ENCODE peak calls at places on chromosomes 1 and 21, in five cellular contexts. R is stomach, U is mucosa of descending colon, H is PC-9, K is endodermal cell. G is an unnamed sample.

GRCh38 chr1:214574598-214575411 is 23.4 kb upstream of the PTPN14 start:
- DNase-seq in H (peak; percentile 90), K (peak; percentile 2), U (no peak), R (no peak), G (no peak)

GRCh38 chr1:166088572-166088955 is 78.2 kb downstream of the FAM78B start:
- DNase-seq in U (no peak), H (no peak), R (no peak), K (no peak), G (no peak)

GRCh38 chr21:35179990-35180557 is 131.0 kb upstream of the RUNX1 start:
- DNase-seq in K (no peak), H (peak; percentile 63), U (no peak), R (no peak), G (no peak)

GRCh38 chr1:206693029-206693428 is 8.3 kb downstream of the MAPKAPK2 start:
- DNase-seq in K (no peak), R (peak; percentile 61), H (no peak), U (peak; percentile 51), G (no peak)

GRCh38 chr1:53277326-53277725 is 39.0 kb upstream of the MAGOH start:
- DNase-seq in R (no peak), U (no peak), K (no peak), H (no peak), G (no peak)

GRCh38 chr1:6783221-6783620 is 2.0 kb upstream of the CAMTA1 start:
- DNase-seq in H (no peak), R (no peak), K (no peak), U (no peak), G (no peak)

GRCh38 chr1:203274603-203275381 is 30.5 kb upstream of the BTG2 start:
- DNase-seq in H (no peak), K (peak; percentile 44), R (no peak), U (no peak), G (peak; percentile 28)

GRCh38 chr1:154839691-154840090 is 30.4 kb downstream of the KCNN3 start:
- DNase-seq in U (no peak), K (peak; percentile 74), R (no peak), H (no peak), G (no peak)

DNA sequence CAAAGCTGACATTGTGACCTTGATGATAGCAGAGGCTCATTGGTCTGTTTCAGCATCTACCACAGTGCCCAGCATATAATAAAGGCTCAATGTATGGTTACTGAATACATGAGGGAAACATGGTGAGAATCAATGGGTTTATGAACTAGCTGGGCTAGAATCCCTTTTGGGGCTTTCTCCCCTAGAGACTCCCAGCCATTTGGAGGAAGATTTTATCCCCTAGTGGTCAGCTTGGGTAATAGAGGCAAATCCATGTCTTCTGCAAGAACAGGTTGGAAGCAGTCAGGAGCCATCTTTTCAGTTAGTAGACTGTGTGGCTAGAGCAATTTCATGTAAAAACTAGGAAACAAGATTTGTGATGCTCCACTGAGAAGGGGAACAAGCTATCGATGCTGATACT is 15.8 kb upstream of the REG4 start:
- DNase-seq in H (no peak), K (no peak), U (no peak), R (no peak), G (no peak)
- TF ChIP-seq CTCF in H (peak; percentile 57), K (peak; percentile 78), U (no peak), R (no peak), G (peak; percentile 21)

DNA sequence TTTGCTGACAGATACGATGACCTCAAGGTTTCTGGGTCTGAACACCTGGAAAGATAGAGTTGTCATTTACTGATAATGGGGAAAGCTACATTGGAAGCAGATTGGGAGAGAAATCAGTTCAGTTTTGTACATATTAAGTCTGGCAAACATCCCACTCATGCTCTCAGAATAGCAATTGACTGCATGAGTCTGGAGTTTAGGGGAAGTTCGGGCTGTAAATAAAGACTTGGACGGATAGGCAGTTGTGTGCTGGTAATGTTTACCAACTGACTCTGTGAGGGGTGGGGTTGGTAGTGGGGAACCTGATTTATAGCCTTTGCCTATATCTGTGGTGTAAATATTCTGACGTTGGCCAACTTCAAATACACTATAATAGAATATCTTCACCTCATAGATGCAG is 4.0 kb downstream of the H6PD start:
- DNase-seq in K (no peak), R (no peak), U (no peak), H (no peak), G (peak; percentile 35)
- H3K4me1 ChIP-seq in K (peaks cover 7% of the 10 kb centered on the region), R (peaks cover 91% of the 10 kb centered on the region), U (peaks cover 37% of the 10 kb centered on the region), H (no peaks in the 10 kb centered on the region), G (peaks cover 4% of the 10 kb centered on the region)

DNA sequence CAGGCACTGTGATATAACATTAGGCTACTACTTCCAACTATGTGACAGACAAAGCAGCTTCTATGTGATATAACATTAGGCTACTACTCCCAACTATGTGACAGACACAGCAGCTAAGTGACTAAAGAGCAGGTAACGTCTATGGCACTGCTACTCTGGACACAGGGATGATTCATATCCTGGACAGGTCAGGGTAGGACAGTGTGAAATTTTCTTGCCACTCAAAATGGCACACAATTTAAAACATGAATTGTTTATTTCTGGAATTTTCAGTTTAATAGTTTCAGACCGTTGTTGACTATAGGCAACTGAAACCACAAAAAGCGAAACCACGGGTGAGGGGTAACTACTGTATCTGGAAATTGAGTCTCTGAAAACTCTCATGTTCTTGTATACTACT is 5.1 kb downstream of the DTL start:
- DNase-seq in K (no peak), H (no peak), R (no peak), U (no peak), G (no peak)
- H3K4me3 ChIP-seq in K (no peak overlapping the region), H (no peak overlapping the region), R (no peak overlapping the region), U (no peak overlapping the region), G (no peak overlapping the region)

GRCh38 chr1:229420224-229420623 is 13.7 kb downstream of the ACTA1 start:
- DNase-seq in R (no peak), H (no peak), K (no peak), U (no peak), G (no peak)

GRCh38 chr1:229425564-229426159 is 8.2 kb downstream of the ACTA1 start:
- DNase-seq in H (no peak), R (no peak), U (no peak), K (no peak), G (no peak)

DNA sequence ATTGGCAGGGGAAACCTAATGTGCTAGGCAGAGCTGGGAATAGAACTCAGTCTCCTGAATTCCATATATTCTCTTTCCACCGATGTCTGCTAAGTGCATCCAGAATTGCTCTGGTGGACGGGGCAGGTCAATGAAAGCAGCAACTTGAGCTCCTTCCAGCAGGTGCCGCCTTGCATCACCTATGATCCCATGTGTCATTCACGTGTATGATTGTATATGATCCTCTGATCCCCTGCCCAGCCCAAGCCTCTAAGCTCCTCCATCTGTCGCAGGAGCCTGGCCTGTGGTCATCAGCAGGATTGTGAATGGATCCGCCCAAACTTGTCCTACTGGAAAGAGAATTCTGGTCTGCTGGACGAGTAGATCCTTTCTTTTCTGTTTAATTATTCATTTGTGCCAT is 13.1 kb downstream of the ACTA1 start:
- DNase-seq in R (no peak), U (no peak), H (no peak), K (peak; percentile 49), G (no peak)
- TF ChIP-seq CTCF in R (no peak), U (no peak), H (no peak), K (peak; percentile 34), G (no peak)

DNA sequence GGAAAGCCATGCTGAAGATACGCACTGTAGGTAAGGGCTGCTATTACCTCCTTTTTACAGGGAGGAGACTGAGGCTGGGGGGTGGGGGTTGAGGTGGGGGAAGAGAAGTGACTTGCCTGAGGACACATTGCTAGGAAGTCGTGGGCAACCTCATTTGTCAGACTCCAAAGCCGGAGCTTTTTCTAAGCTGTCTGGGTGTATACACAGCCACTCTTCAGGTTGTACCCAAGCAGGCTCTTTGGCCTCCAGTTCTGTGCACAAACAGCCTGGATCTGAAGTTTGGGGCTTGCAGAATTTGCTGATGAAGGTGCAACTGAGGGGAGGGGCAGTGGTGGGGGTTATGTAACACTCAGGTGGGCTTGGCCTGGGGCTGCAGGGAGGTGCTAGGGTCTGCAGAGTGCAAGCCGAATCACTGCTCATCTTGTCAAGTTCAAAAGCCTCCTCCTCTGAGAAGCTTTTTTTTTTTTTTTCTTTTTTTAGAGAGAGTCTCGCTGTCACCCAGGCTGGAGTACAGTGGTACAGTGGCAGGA is 16.9 kb downstream of the TINAGL1 start:
- DNase-seq in R (no peak), U (no peak), K (peak; percentile 34), H (no peak), G (no peak)
- H3K4me1 ChIP-seq in R (peaks cover 19% of the 10 kb centered on the region), U (peaks cover 12% of the 10 kb centered on the region), K (peaks cover 4% of the 10 kb centered on the region), H (peaks cover 49% of the 10 kb centered on the region), G (peaks cover 1% of the 10 kb centered on the region)

GRCh38 chr1:226679303-226679702 is 59.8 kb downstream of the ITPKB start:
- DNase-seq in R (no peak), K (no peak), U (no peak), H (no peak), G (no peak)

GRCh38 chr1:226677121-226678020 is 61.7 kb downstream of the ITPKB start:
- DNase-seq in R (peak; percentile 57), H (no peak), U (peak; percentile 63), K (no peak), G (peak; percentile 67)

GRCh38 chr1:226679853-226680516 is 59.1 kb downstream of the ITPKB start:
- DNase-seq in U (peak; percentile 88), R (peak; percentile 87), K (peak; percentile 99), H (no peak), G (peak; percentile 87)

GRCh38 chr1:226678251-226678650 is 60.8 kb downstream of the ITPKB start:
- DNase-seq in U (no peak), H (no peak), K (no peak), R (no peak), G (no peak)

GRCh38 chr1:226678701-226679100 is 60.4 kb downstream of the ITPKB start:
- DNase-seq in H (no peak), R (no peak), U (no peak), K (no peak), G (no peak)
- H3K4me3 ChIP-seq in H (no peak overlapping the region), R (no peak overlapping the region), U (no peak overlapping the region), K (no peak overlapping the region), G (no peak overlapping the region)

GRCh38 chr1:46969014-46969619 is 27.8 kb upstream of the CYP4A11 start:
- DNase-seq in R (no peak), H (no peak), U (no peak), K (no peak), G (no peak)
- TF ChIP-seq CTCF in R (peak; percentile 30), H (peak; percentile 50), U (no peak), K (peak; percentile 78), G (no peak)

GRCh38 chr1:25772164-25772563 is 27.8 kb upstream of the SELENON start:
- DNase-seq in H (no peak), K (no peak), R (no peak), U (no peak), G (no peak)
- H3K4me1 ChIP-seq in H (peaks cover 25% of the 10 kb centered on the region), K (peaks cover 9% of the 10 kb centered on the region), R (peaks cover 67% of the 10 kb centered on the region), U (peaks cover 23% of the 10 kb centered on the region), G (peaks cover 16% of the 10 kb centered on the region)

G was measured in colonic mucosa.